ENCODE peak calls at places on chromosomes 2 and 18, in six cellular contexts. One of them, this sample, is unnamed.

GRCh38 chr2:72128059-72128842 is 19.4 kb downstream of the CYP26B1 start:
- DNase-seq in colonic mucosa: peak; percentile 12
- DNase-seq in ovary: no peak
- DNase-seq in fibroblast of lung: no peak
- DNase-seq in NCI-H446 treated with DMSO at 0.1 percent for 48 hours: no peak
- DNase-seq in SJSA1: no peak
- DNase-seq in this sample: no peak

GRCh38 chr18:8778824-8779223 is 73.5 kb downstream of the MTCL1 start:
- DNase-seq in ovary: no peak
- DNase-seq in NCI-H446 treated with DMSO at 0.1 percent for 48 hours: no peak
- DNase-seq in SJSA1: no peak
- DNase-seq in fibroblast of lung: no peak
- DNase-seq in colonic mucosa: no peak
- DNase-seq in this sample: no peak

GRCh38 chr2:96795076-96795475 is 21.0 kb upstream of the CNNM3 start:
- DNase-seq in colonic mucosa: no peak
- DNase-seq in fibroblast of lung: no peak
- DNase-seq in SJSA1: no peak
- DNase-seq in ovary: no peak
- DNase-seq in NCI-H446 treated with DMSO at 0.1 percent for 48 hours: no peak
- DNase-seq in this sample: no peak

GRCh38 chr2:118190365-118190916 is 102.2 kb downstream of the INSIG2 start:
- DNase-seq in fibroblast of lung: no peak
- DNase-seq in SJSA1: no peak
- DNase-seq in ovary: no peak
- DNase-seq in colonic mucosa: no peak
- DNase-seq in NCI-H446 treated with DMSO at 0.1 percent for 48 hours: peak; percentile 10
- DNase-seq in this sample: no peak

GRCh38 chr2:114962551-114962950 is 520.1 kb downstream of the DPP10 start:
- DNase-seq in NCI-H446 treated with DMSO at 0.1 percent for 48 hours: no peak
- DNase-seq in fibroblast of lung: no peak
- DNase-seq in colonic mucosa: no peak
- DNase-seq in ovary: no peak
- DNase-seq in SJSA1: no peak
- DNase-seq in this sample: no peak

GRCh38 chr2:71668326-71669057 is 215.1 kb downstream of the DYSF start:
- DNase-seq in SJSA1: no peak
- DNase-seq in fibroblast of lung: no peak
- DNase-seq in ovary: no peak
- DNase-seq in colonic mucosa: no peak
- DNase-seq in NCI-H446 treated with DMSO at 0.1 percent for 48 hours: no peak
- DNase-seq in this sample: no peak

GRCh38 chr2:20623241-20623640 is 27.7 kb downstream of the HS1BP3 start:
- DNase-seq in NCI-H446 treated with DMSO at 0.1 percent for 48 hours: no peak
- DNase-seq in SJSA1: no peak
- DNase-seq in fibroblast of lung: no peak
- DNase-seq in colonic mucosa: no peak
- DNase-seq in ovary: no peak
- DNase-seq in this sample: peak; percentile 63

GRCh38 chr2:40957508-40957907 is 505.6 kb upstream of the SLC8A1 start:
- DNase-seq in fibroblast of lung: no peak
- DNase-seq in ovary: no peak
- DNase-seq in NCI-H446 treated with DMSO at 0.1 percent for 48 hours: no peak
- DNase-seq in SJSA1: no peak
- DNase-seq in colonic mucosa: no peak
- DNase-seq in this sample: no peak

GRCh38 chr2:94872676-94873361 is 1.6 kb downstream of the TEKT4 start:
- DNase-seq in NCI-H446 treated with DMSO at 0.1 percent for 48 hours: no peak
- DNase-seq in colonic mucosa: no peak
- DNase-seq in ovary: no peak
- DNase-seq in SJSA1: no peak
- DNase-seq in fibroblast of lung: no peak
- DNase-seq in this sample: no peak

GRCh38 chr18:63795611-63796010 is 20.4 kb downstream of the SERPINB7 start:
- DNase-seq in SJSA1: no peak
- DNase-seq in fibroblast of lung: no peak
- DNase-seq in NCI-H446 treated with DMSO at 0.1 percent for 48 hours: no peak
- DNase-seq in ovary: no peak
- DNase-seq in colonic mucosa: no peak
- DNase-seq in this sample: no peak

GRCh38 chr2:124039032-124039431 is 13.9 kb downstream of the CNTNAP5 start:
- DNase-seq in colonic mucosa: no peak
- DNase-seq in SJSA1: no peak
- DNase-seq in fibroblast of lung: no peak
- DNase-seq in ovary: no peak
- DNase-seq in NCI-H446 treated with DMSO at 0.1 percent for 48 hours: no peak
- DNase-seq in this sample: no peak

GRCh38 chr2:175062787-175063585 is 57.8 kb upstream of the CHN1 start:
- DNase-seq in SJSA1: no peak
- DNase-seq in fibroblast of lung: no peak
- DNase-seq in colonic mucosa: no peak
- DNase-seq in ovary: no peak
- DNase-seq in NCI-H446 treated with DMSO at 0.1 percent for 48 hours: no peak
- DNase-seq in this sample: no peak

GRCh38 chr2:147045113-147045512 is 799.7 kb upstream of the ACVR2A start:
- DNase-seq in fibroblast of lung: peak; percentile 42
- DNase-seq in NCI-H446 treated with DMSO at 0.1 percent for 48 hours: peak; percentile 25
- DNase-seq in colonic mucosa: peak; percentile 55
- DNase-seq in SJSA1: peak; percentile 4
- DNase-seq in ovary: no peak
- DNase-seq in this sample: peak; percentile 17

GRCh38 chr2:48398285-48399135 is 131.4 kb upstream of the STON1 start:
- DNase-seq in fibroblast of lung: peak; percentile 66
- DNase-seq in colonic mucosa: no peak
- DNase-seq in SJSA1: no peak
- DNase-seq in ovary: no peak
- DNase-seq in NCI-H446 treated with DMSO at 0.1 percent for 48 hours: peak; percentile 50
- DNase-seq in this sample: peak; percentile 81